ENCODE peak calls at places on chromosomes 7 and 10, in seven cellular contexts. K, C, E, G, N, F and R are unnamed samples.
A peak's percentile ranks its signal among the peaks of the same experiment; 100 is the strongest.

GRCh38 chr10:17452060-17452894 is 2.1 kb downstream of the ST8SIA6 start:
- DNase-seq in G (no peak), E (no peak), F (no peak), C (no peak), N (no peak), K (no peak), R (no peak)

GRCh38 chr10:11539191-11539868 is 72.1 kb downstream of the USP6NL start:
- DNase-seq in N (peak; percentile 18), K (no peak), E (peak; percentile 50), C (peak; percentile 52), F (no peak), G (no peak), R (peak; percentile 66)

GRCh38 chr7:98330926-98331529 is 49.5 kb downstream of the BRI3 start:
- DNase-seq in E (no peak), C (no peak), N (no peak), K (no peak), G (no peak), F (no peak), R (no peak)

GRCh38 chr7:102390697-102391484 is 5.3 kb upstream of the PRKRIP1 start:
- DNase-seq in F (peak; percentile 52), C (peak; percentile 56), G (peak; percentile 59), E (peak; percentile 65), K (peak; percentile 71), N (peak; percentile 63), R (peak; percentile 83)

GRCh38 chr7:137328389-137329120 is 15.0 kb downstream of the PTN start:
- DNase-seq in K (no peak), C (no peak), F (no peak), G (no peak), E (peak; percentile 9), N (no peak), R (peak; percentile 35)

GRCh38 chr10:12908773-12909172 is 92.7 kb downstream of the CCDC3 start:
- DNase-seq in E (no peak), F (no peak), K (no peak), N (no peak), C (no peak), G (no peak), R (no peak)

GRCh38 chr10:124946945-124947344 is 5.0 kb downstream of the ZRANB1 start:
- DNase-seq in G (no peak), E (no peak), C (peak; percentile 30), F (no peak), N (no peak), K (no peak), R (no peak)

GRCh38 chr10:16904049-16904448 is 86.8 kb upstream of the RSU1 start:
- DNase-seq in E (no peak), G (no peak), C (peak; percentile 38), F (no peak), N (no peak), K (no peak), R (no peak)

GRCh38 chr7:131753620-131754222 is 197.3 kb upstream of the PODXL start:
- DNase-seq in C (no peak), K (no peak), N (no peak), E (no peak), G (no peak), F (no peak), R (peak; percentile 2)

GRCh38 chr7:102248456-102249395 is 37.9 kb upstream of the SH2B2 start:
- DNase-seq in K (no peak), E (no peak), C (no peak), G (no peak), N (no peak), F (no peak), R (no peak)

GRCh38 chr7:2732959-2733584 is 45.1 kb downstream of the AMZ1 start:
- DNase-seq in G (no peak), E (peak; percentile 68), K (no peak), C (peak; percentile 65), N (peak; percentile 20), F (no peak), R (peak; percentile 75)

GRCh38 chr7:82210422-82211184 is 233.0 kb downstream of the CACNA2D1 start:
- DNase-seq in C (peak; percentile 75), G (no peak), N (no peak), E (peak; percentile 49), F (no peak), K (no peak), R (peak; percentile 44)

GRCh38 chr10:122380703-122381102 is 6.2 kb downstream of the PLEKHA1 start:
- DNase-seq in N (no peak), E (no peak), K (no peak), F (no peak), C (no peak), G (no peak), R (no peak)

GRCh38 chr7:80499350-80499955 is 12.4 kb downstream of the GNAT3 start:
- DNase-seq in E (peak; percentile 94), G (no peak), F (no peak), N (peak; percentile 96), K (no peak), C (peak; percentile 97), R (peak; percentile 95)

GRCh38 chr7:29485376-29486190 is 78.1 kb upstream of the PRR15 start:
- DNase-seq in G (no peak), E (no peak), C (no peak), K (no peak), N (no peak), F (peak; percentile 37), R (no peak)

GRCh38 chr10:7642612-7643011 is 24.2 kb downstream of the ITIH5 start:
- DNase-seq in K (no peak), N (no peak), C (no peak), F (no peak), E (no peak), G (no peak), R (no peak)